ENCODE peak calls at places on chromosome 15, in six cellular contexts. One of them, this sample, is unnamed.

GRCh38 chr15:65816441-65816840 is 24.3 kb upstream of the DENND4A start:
- DNase-seq in IMR-90: no peak
- DNase-seq in upper lobe of right lung: no peak
- DNase-seq in keratinocyte: no peak
- DNase-seq in SK-N-SH: no peak
- DNase-seq in body of pancreas: no peak
- DNase-seq in this sample: no peak

GRCh38 chr15:99326235-99326634 is 75.0 kb downstream of the LRRC28 start:
- DNase-seq in keratinocyte: no peak
- DNase-seq in IMR-90: no peak
- DNase-seq in body of pancreas: no peak
- DNase-seq in SK-N-SH: no peak
- DNase-seq in upper lobe of right lung: no peak
- DNase-seq in this sample: no peak

GRCh38 chr15:27592036-27592725 is 506.9 kb downstream of the OCA2 start:
- DNase-seq in SK-N-SH: no peak
- DNase-seq in IMR-90: no peak
- DNase-seq in upper lobe of right lung: no peak
- DNase-seq in keratinocyte: no peak
- DNase-seq in body of pancreas: no peak
- DNase-seq in this sample: no peak

GRCh38 chr15:39000008-39000734 is 435.6 kb upstream of the RASGRP1 start:
- DNase-seq in keratinocyte: no peak
- DNase-seq in upper lobe of right lung: no peak
- DNase-seq in SK-N-SH: no peak
- DNase-seq in IMR-90: no peak
- DNase-seq in body of pancreas: peak; percentile 10
- DNase-seq in this sample: no peak

GRCh38 chr15:71256934-71257333 is 141.7 kb downstream of the THSD4 start:
- DNase-seq in SK-N-SH: no peak
- DNase-seq in upper lobe of right lung: no peak
- DNase-seq in body of pancreas: no peak
- DNase-seq in keratinocyte: no peak
- DNase-seq in IMR-90: no peak
- DNase-seq in this sample: no peak

GRCh38 chr15:48559270-48559669 is 86.2 kb downstream of the FBN1 start:
- DNase-seq in keratinocyte: no peak
- DNase-seq in IMR-90: peak; percentile 87
- DNase-seq in SK-N-SH: no peak
- DNase-seq in body of pancreas: no peak
- DNase-seq in upper lobe of right lung: no peak
- DNase-seq in this sample: peak; percentile 64

GRCh38 chr15:41544650-41545015 is 576 bp upstream of the RPAP1 start:
- DNase-seq in body of pancreas: peak; percentile 23
- DNase-seq in IMR-90: no peak
- DNase-seq in SK-N-SH: peak; percentile 54
- DNase-seq in upper lobe of right lung: peak; percentile 91
- DNase-seq in keratinocyte: no peak
- DNase-seq in this sample: peak; percentile 66

GRCh38 chr15:78396976-78397375 is 41.0 kb upstream of the IREB2 start:
- DNase-seq in keratinocyte: no peak
- DNase-seq in IMR-90: peak; percentile 10
- DNase-seq in upper lobe of right lung: peak; percentile 88
- DNase-seq in SK-N-SH: no peak
- DNase-seq in body of pancreas: peak; percentile 78
- DNase-seq in this sample: no peak

GRCh38 chr15:101006931-101007687 is 88.0 kb downstream of the LRRK1 start:
- DNase-seq in IMR-90: peak; percentile 73
- DNase-seq in upper lobe of right lung: peak; percentile 87
- DNase-seq in keratinocyte: peak; percentile 44
- DNase-seq in body of pancreas: peak; percentile 87
- DNase-seq in SK-N-SH: peak; percentile 87
- DNase-seq in this sample: peak; percentile 88

GRCh38 chr15:90481023-90481422 is 48.7 kb upstream of the CRTC3 start:
- DNase-seq in upper lobe of right lung: no peak
- DNase-seq in IMR-90: no peak
- DNase-seq in SK-N-SH: no peak
- DNase-seq in body of pancreas: no peak
- DNase-seq in keratinocyte: no peak
- DNase-seq in this sample: no peak

GRCh38 chr15:92714071-92714456 is 58.5 kb upstream of the FAM174B start:
- DNase-seq in keratinocyte: peak; percentile 30
- DNase-seq in IMR-90: peak; percentile 25
- DNase-seq in body of pancreas: peak; percentile 11
- DNase-seq in SK-N-SH: peak; percentile 83
- DNase-seq in upper lobe of right lung: peak; percentile 59
- DNase-seq in this sample: peak; percentile 45

GRCh38 chr15:39720721-39721611 is 61.7 kb downstream of the FSIP1 start:
- DNase-seq in upper lobe of right lung: no peak
- DNase-seq in IMR-90: peak; percentile 69
- DNase-seq in body of pancreas: no peak
- DNase-seq in keratinocyte: peak; percentile 40
- DNase-seq in SK-N-SH: no peak
- DNase-seq in this sample: no peak

GRCh38 chr15:89368566-89369223 is 34.1 kb upstream of the POLG start:
- DNase-seq in keratinocyte: no peak
- DNase-seq in upper lobe of right lung: no peak
- DNase-seq in IMR-90: no peak
- DNase-seq in SK-N-SH: peak; percentile 75
- DNase-seq in body of pancreas: no peak
- DNase-seq in this sample: no peak

GRCh38 chr15:48865387-48866079 is 12.4 kb upstream of the EID1 start:
- DNase-seq in body of pancreas: no peak
- DNase-seq in IMR-90: peak; percentile 71
- DNase-seq in upper lobe of right lung: no peak
- DNase-seq in SK-N-SH: no peak
- DNase-seq in keratinocyte: no peak
- DNase-seq in this sample: no peak

GRCh38 chr15:92161039-92161670 is 232.5 kb upstream of the ST8SIA2 start:
- DNase-seq in IMR-90: no peak
- DNase-seq in keratinocyte: no peak
- DNase-seq in SK-N-SH: no peak
- DNase-seq in upper lobe of right lung: no peak
- DNase-seq in body of pancreas: no peak
- DNase-seq in this sample: no peak

GRCh38 chr15:65828566-65828965 is 36.5 kb upstream of the DENND4A start:
- DNase-seq in SK-N-SH: no peak
- DNase-seq in body of pancreas: no peak
- DNase-seq in IMR-90: no peak
- DNase-seq in upper lobe of right lung: no peak
- DNase-seq in keratinocyte: no peak
- DNase-seq in this sample: no peak

GRCh38 chr15:98881526-98882517 is 125.8 kb downstream of the PGPEP1L start:
- DNase-seq in IMR-90: peak; percentile 72
- DNase-seq in keratinocyte: no peak
- DNase-seq in body of pancreas: no peak
- DNase-seq in SK-N-SH: peak; percentile 67
- DNase-seq in upper lobe of right lung: no peak
- DNase-seq in this sample: no peak

GRCh38 chr15:23647421-23648375 is at the start of gene MAGEL2:
- DNase-seq in body of pancreas: peak; percentile 25
- DNase-seq in SK-N-SH: peak; percentile 34
- DNase-seq in keratinocyte: no peak
- DNase-seq in IMR-90: no peak
- DNase-seq in upper lobe of right lung: no peak
- DNase-seq in this sample: no peak

GRCh38 chr15:90895571-90896117 is 7.5 kb upstream of the MAN2A2 start:
- DNase-seq in SK-N-SH: peak; percentile 86
- DNase-seq in body of pancreas: no peak
- DNase-seq in upper lobe of right lung: no peak
- DNase-seq in keratinocyte: no peak
- DNase-seq in IMR-90: no peak
- DNase-seq in this sample: peak; percentile 65

GRCh38 chr15:34514251-34514760 is 69.1 kb downstream of the GOLGA8B start:
- DNase-seq in body of pancreas: peak; percentile 52
- DNase-seq in keratinocyte: no peak
- DNase-seq in SK-N-SH: peak; percentile 79
- DNase-seq in upper lobe of right lung: no peak
- DNase-seq in IMR-90: no peak
- DNase-seq in this sample: peak; percentile 76

GRCh38 chr15:32683906-32684584 is 33.8 kb upstream of the GREM1 start:
- DNase-seq in SK-N-SH: no peak
- DNase-seq in upper lobe of right lung: no peak
- DNase-seq in IMR-90: peak; percentile 95
- DNase-seq in keratinocyte: no peak
- DNase-seq in body of pancreas: peak; percentile 9
- DNase-seq in this sample: no peak

GRCh38 chr15:82851981-82852511 is 42.6 kb downstream of the WHAMM start:
- DNase-seq in SK-N-SH: no peak
- DNase-seq in body of pancreas: no peak
- DNase-seq in upper lobe of right lung: no peak
- DNase-seq in IMR-90: peak; percentile 76
- DNase-seq in keratinocyte: no peak
- DNase-seq in this sample: no peak

GRCh38 chr15:71011503-71012155 is 103.6 kb upstream of the THSD4 start:
- DNase-seq in keratinocyte: no peak
- DNase-seq in IMR-90: peak; percentile 84
- DNase-seq in SK-N-SH: peak; percentile 6
- DNase-seq in body of pancreas: peak; percentile 29
- DNase-seq in upper lobe of right lung: no peak
- DNase-seq in this sample: peak; percentile 58

GRCh38 chr15:45372032-45372995 is 6.0 kb downstream of the GATM start:
- DNase-seq in body of pancreas: no peak
- DNase-seq in SK-N-SH: no peak
- DNase-seq in keratinocyte: no peak
- DNase-seq in upper lobe of right lung: no peak
- DNase-seq in IMR-90: no peak
- DNase-seq in this sample: no peak

GRCh38 chr15:85542895-85543331 is 162.5 kb downstream of the AKAP13 start:
- DNase-seq in upper lobe of right lung: no peak
- DNase-seq in keratinocyte: no peak
- DNase-seq in body of pancreas: no peak
- DNase-seq in SK-N-SH: no peak
- DNase-seq in IMR-90: peak; percentile 43
- DNase-seq in this sample: no peak

GRCh38 chr15:101288905-101289513 is 6.0 kb downstream of the SNRPA1 start:
- DNase-seq in SK-N-SH: peak; percentile 55
- DNase-seq in upper lobe of right lung: no peak
- DNase-seq in IMR-90: peak; percentile 55
- DNase-seq in keratinocyte: no peak
- DNase-seq in body of pancreas: no peak
- DNase-seq in this sample: peak; percentile 20

GRCh38 chr15:78360426-78360825 is 20.3 kb downstream of the CRABP1 start:
- DNase-seq in keratinocyte: no peak
- DNase-seq in IMR-90: no peak
- DNase-seq in upper lobe of right lung: no peak
- DNase-seq in SK-N-SH: peak; percentile 41
- DNase-seq in body of pancreas: no peak
- DNase-seq in this sample: no peak

GRCh38 chr15:78308422-78309021 is 9.1 kb upstream of the SKIC8 start:
- DNase-seq in IMR-90: peak; percentile 58
- DNase-seq in SK-N-SH: peak; percentile 89
- DNase-seq in upper lobe of right lung: peak; percentile 84
- DNase-seq in keratinocyte: no peak
- DNase-seq in body of pancreas: peak; percentile 69
- DNase-seq in this sample: peak; percentile 79

GRCh38 chr15:98658831-98659699 is 10.7 kb downstream of the IGF1R start:
- DNase-seq in keratinocyte: no peak
- DNase-seq in upper lobe of right lung: no peak
- DNase-seq in IMR-90: peak; percentile 60
- DNase-seq in SK-N-SH: peak; percentile 75
- DNase-seq in body of pancreas: peak; percentile 53
- DNase-seq in this sample: no peak

GRCh38 chr15:42796955-42797779 is 60.2 kb upstream of the CDAN1 start:
- DNase-seq in IMR-90: peak; percentile 1
- DNase-seq in SK-N-SH: no peak
- DNase-seq in upper lobe of right lung: no peak
- DNase-seq in body of pancreas: no peak
- DNase-seq in keratinocyte: no peak
- DNase-seq in this sample: no peak
- TF ChIP-seq CTCF in IMR-90: peak; percentile 14
- TF ChIP-seq CTCF in SK-N-SH: peak; percentile 20
- TF ChIP-seq CTCF in upper lobe of right lung: no peak
- TF ChIP-seq CTCF in body of pancreas: no peak
- TF ChIP-seq CTCF in keratinocyte: no peak
- TF ChIP-seq CTCF in this sample: no peak

GRCh38 chr15:25053000-25053815 is 98.4 kb downstream of the SNRPN start:
- DNase-seq in body of pancreas: no peak
- DNase-seq in IMR-90: no peak
- DNase-seq in upper lobe of right lung: peak; percentile 32
- DNase-seq in SK-N-SH: no peak
- DNase-seq in keratinocyte: no peak
- DNase-seq in this sample: peak; percentile 3

GRCh38 chr15:25056484-25057429 is 102.0 kb downstream of the SNRPN start:
- DNase-seq in SK-N-SH: no peak
- DNase-seq in IMR-90: no peak
- DNase-seq in body of pancreas: no peak
- DNase-seq in upper lobe of right lung: peak; percentile 46
- DNase-seq in keratinocyte: no peak
- DNase-seq in this sample: peak; percentile 28

GRCh38 chr15:25055356-25056068 is 100.7 kb downstream of the SNRPN start:
- DNase-seq in SK-N-SH: no peak
- DNase-seq in IMR-90: no peak
- DNase-seq in upper lobe of right lung: peak; percentile 28
- DNase-seq in keratinocyte: no peak
- DNase-seq in body of pancreas: no peak
- DNase-seq in this sample: peak; percentile 8

GRCh38 chr15:25054329-25054728 is 99.5 kb downstream of the SNRPN start:
- DNase-seq in keratinocyte: no peak
- DNase-seq in upper lobe of right lung: no peak
- DNase-seq in IMR-90: no peak
- DNase-seq in body of pancreas: no peak
- DNase-seq in SK-N-SH: no peak
- DNase-seq in this sample: no peak

DNA sequence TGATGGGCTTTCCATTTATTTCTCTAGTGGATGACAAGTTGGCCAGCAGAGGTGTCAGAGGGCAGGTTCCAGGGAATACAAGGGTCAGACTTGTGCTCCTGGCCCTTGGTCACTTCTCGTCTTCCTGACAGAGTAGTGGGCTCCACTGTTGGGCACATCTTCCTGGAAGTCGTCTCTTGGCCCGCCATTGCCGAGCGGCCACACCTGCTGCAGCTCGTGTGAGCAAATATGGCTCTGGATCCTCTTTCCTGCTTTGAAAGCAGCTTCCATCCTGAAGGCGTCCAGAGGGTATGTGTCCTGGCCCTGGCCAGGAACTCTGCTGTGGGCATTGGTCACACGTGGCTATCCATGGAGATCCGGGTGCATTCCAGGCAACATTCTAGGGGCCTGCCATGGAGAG is 100.2 kb downstream of the SNRPN start:
- DNase-seq in SK-N-SH: no peak
- DNase-seq in IMR-90: no peak
- DNase-seq in body of pancreas: no peak
- DNase-seq in upper lobe of right lung: peak; percentile 48
- DNase-seq in keratinocyte: no peak
- DNase-seq in this sample: peak; percentile 6
- H3K9me3 ChIP-seq in SK-N-SH: peaks cover 7% of the 10 kb centered on the region
- H3K9me3 ChIP-seq in IMR-90: peaks cover 100% of the 10 kb centered on the region
- H3K9me3 ChIP-seq in body of pancreas: no peaks in the 10 kb centered on the region
- H3K9me3 ChIP-seq in upper lobe of right lung: peaks cover 95% of the 10 kb centered on the region
- H3K9me3 ChIP-seq in keratinocyte: peaks cover 92% of the 10 kb centered on the region
- H3K9me3 ChIP-seq in this sample: no peaks in the 10 kb centered on the region

GRCh38 chr15:51846066-51846462 is 16.6 kb downstream of the TMOD3 start:
- DNase-seq in upper lobe of right lung: no peak
- DNase-seq in SK-N-SH: no peak
- DNase-seq in keratinocyte: no peak
- DNase-seq in body of pancreas: no peak
- DNase-seq in IMR-90: no peak
- DNase-seq in this sample: no peak
- H3K27ac ChIP-seq in upper lobe of right lung: peak overlapping the region; percentile 69
- H3K27ac ChIP-seq in SK-N-SH: peak overlapping the region; percentile 68
- H3K27ac ChIP-seq in keratinocyte: peak overlapping the region; percentile 88
- H3K27ac ChIP-seq in body of pancreas: peak overlapping the region; percentile 1
- H3K27ac ChIP-seq in IMR-90: peak overlapping the region; percentile 70
- H3K27ac ChIP-seq in this sample: no peak overlapping the region

GRCh38 chr15:43776101-43776717 is 557 bp downstream of the ELL3 start:
- DNase-seq in upper lobe of right lung: peak; percentile 74
- DNase-seq in SK-N-SH: no peak
- DNase-seq in body of pancreas: peak; percentile 56
- DNase-seq in IMR-90: no peak
- DNase-seq in keratinocyte: no peak
- DNase-seq in this sample: peak; percentile 48
- TF ChIP-seq CTCF in upper lobe of right lung: no peak
- TF ChIP-seq CTCF in SK-N-SH: no peak
- TF ChIP-seq CTCF in body of pancreas: no peak
- TF ChIP-seq CTCF in IMR-90: no peak
- TF ChIP-seq CTCF in keratinocyte: no peak
- TF ChIP-seq CTCF in this sample: no peak